ENCODE peak calls at places on chromosomes 5 and 9, in five cellular contexts. B is AG04450, Y is heart left ventricle, K is endodermal cell, A is astrocyte. U is an unnamed sample.
A peak's percentile ranks its signal among the peaks of the same experiment; 100 is the strongest.

GRCh38 chr5:15026506-15026905 is 154.9 kb upstream of the ANKH start:
- DNase-seq in B (no peak), Y (no peak), K (peak; percentile 53), A (no peak), U (no peak)

GRCh38 chr9:98502976-98503325 is 205.8 kb downstream of the GABBR2 start:
- DNase-seq in B (no peak), Y (peak; percentile 23), K (peak; percentile 82), A (peak; percentile 32), U (no peak)

GRCh38 chr5:122788996-122789395 is 14.1 kb downstream of the SNX2 start:
- DNase-seq in B (no peak), Y (no peak), K (no peak), A (no peak), U (no peak)

GRCh38 chr5:10036136-10036535 is 213.6 kb downstream of the ATPSCKMT start:
- DNase-seq in B (no peak), Y (no peak), K (no peak), A (peak; percentile 56), U (no peak)

GRCh38 chr9:36985061-36985768 is 48.9 kb downstream of the PAX5 start:
- DNase-seq in B (no peak), Y (no peak), K (peak; percentile 50), A (no peak), U (no peak)

GRCh38 chr5:9468070-9468388 is 77.8 kb downstream of the SEMA5A start:
- DNase-seq in B (peak; percentile 66), Y (no peak), K (peak; percentile 54), A (peak; percentile 95), U (peak; percentile 77)

GRCh38 chr9:15357050-15357653 is 50.1 kb upstream of the TTC39B start:
- DNase-seq in B (no peak), Y (no peak), K (peak; percentile 88), A (no peak), U (no peak)

GRCh38 chr9:128247191-128247803 is 28.5 kb downstream of the GOLGA2 start:
- DNase-seq in B (no peak), Y (no peak), K (no peak), A (no peak), U (no peak)

GRCh38 chr9:76866689-76867088 is 39.2 kb downstream of the PRUNE2 start:
- DNase-seq in B (peak; percentile 85), Y (no peak), K (no peak), A (peak; percentile 94), U (peak; percentile 74)

GRCh38 chr9:109411069-109411761 is 86.9 kb downstream of the PTPN3 start:
- DNase-seq in B (no peak), Y (no peak), K (no peak), A (no peak), U (no peak)

GRCh38 chr5:147303251-147303650 is 68.4 kb downstream of the STK32A start:
- DNase-seq in B (no peak), Y (no peak), K (no peak), A (peak; percentile 81), U (no peak)

GRCh38 chr9:14616188-14616982 is 76.8 kb downstream of the ZDHHC21 start:
- DNase-seq in B (peak; percentile 42), Y (no peak), K (no peak), A (peak; percentile 38), U (peak; percentile 5)

GRCh38 chr5:773517-774264 is 10.8 kb downstream of the ZDHHC11B start:
- DNase-seq in B (no peak), Y (no peak), K (peak; percentile 36), A (no peak), U (no peak)

GRCh38 chr5:96492654-96493053 is 59.6 kb upstream of the PCSK1 start:
- DNase-seq in B (no peak), Y (no peak), K (no peak), A (no peak), U (peak; percentile 40)

GRCh38 chr5:35342664-35343063 is 112.4 kb upstream of the PRLR start:
- DNase-seq in B (no peak), Y (no peak), K (no peak), A (no peak), U (no peak)

GRCh38 chr5:160747559-160747958 is 104.5 kb downstream of the ATP10B start:
- DNase-seq in B (no peak), Y (no peak), K (no peak), A (no peak), U (no peak)

GRCh38 chr9:128607642-128608350 is 48.9 kb downstream of the DYNC2I2 start:
- DNase-seq in B (no peak), Y (peak; percentile 81), K (no peak), A (peak; percentile 44), U (no peak)

GRCh38 chr5:172802585-172803176 is 31.4 kb upstream of the ERGIC1 start:
- DNase-seq in B (no peak), Y (no peak), K (no peak), A (peak; percentile 72), U (no peak)

GRCh38 chr5:109688647-109688998 is 1.1 kb upstream of the MAN2A1 start:
- DNase-seq in B (no peak), Y (no peak), K (no peak), A (no peak), U (no peak)

GRCh38 chr5:144577676-144578075 is 407.0 kb downstream of the KCTD16 start:
- DNase-seq in B (no peak), Y (no peak), K (no peak), A (no peak), U (no peak)

GRCh38 chr5:148312159-148312558 is at the start of gene SPINK7:
- DNase-seq in B (no peak), Y (no peak), K (no peak), A (no peak), U (no peak)

GRCh38 chr5:97839338-97840081 is 656.5 kb upstream of the RIOK2 start:
- DNase-seq in B (no peak), Y (no peak), K (no peak), A (peak; percentile 8), U (peak; percentile 26)

GRCh38 chr9:99660191-99660636 is 161.5 kb upstream of the NR4A3 start:
- DNase-seq in B (no peak), Y (peak; percentile 12), K (no peak), A (no peak), U (no peak)

GRCh38 chr5:87127956-87128687 is 139.6 kb upstream of the RASA1 start:
- DNase-seq in B (no peak), Y (no peak), K (no peak), A (peak; percentile 36), U (no peak)

GRCh38 chr5:55720188-55720703 is 8.1 kb upstream of the SLC38A9 start:
- DNase-seq in B (no peak), Y (no peak), K (no peak), A (no peak), U (no peak)
- H3K27me3 ChIP-seq in B (peaks cover 8% of the 10 kb centered on the region), Y (no peaks in the 10 kb centered on the region), K (no peaks in the 10 kb centered on the region), A (no peaks in the 10 kb centered on the region), U (no peaks in the 10 kb centered on the region)

DNA sequence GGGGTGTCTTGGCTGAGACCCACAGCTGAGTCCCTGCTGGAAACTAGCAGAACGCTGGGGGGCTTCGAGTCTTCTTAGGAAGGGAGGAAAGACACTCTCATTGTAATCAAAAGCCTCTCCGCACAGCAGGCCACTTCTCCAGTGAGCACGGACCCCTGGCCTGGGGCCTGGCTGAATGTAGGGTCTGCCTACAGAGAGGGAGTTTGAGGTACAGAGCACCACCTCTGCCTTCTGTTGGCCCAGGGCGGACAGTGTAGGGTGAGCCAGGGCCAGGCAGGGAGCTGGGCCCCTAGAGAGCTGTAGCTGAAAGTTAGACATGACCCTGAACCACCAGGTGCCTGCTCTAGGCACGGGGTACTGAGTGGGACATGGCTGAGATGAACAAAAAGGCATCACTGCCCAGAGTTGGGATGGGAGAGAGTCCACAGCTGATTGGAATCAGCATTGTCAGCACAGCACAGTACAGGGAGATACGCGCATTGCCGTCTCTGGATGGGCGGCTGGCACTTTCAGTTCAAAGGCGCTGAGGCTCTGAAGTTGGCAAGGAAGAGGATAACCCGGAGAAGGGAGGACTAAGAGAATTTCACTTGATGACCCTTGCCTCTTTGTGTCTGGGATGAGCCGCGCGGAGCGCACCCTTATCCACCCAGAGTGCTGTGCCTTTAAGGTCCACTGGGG is 363 bp upstream of the SLC25A48 start:
- DNase-seq in B (no peak), Y (no peak), K (no peak), A (peak; percentile 27), U (no peak)
- TF ChIP-seq CTCF in B (peak; percentile 61), Y (peak; percentile 51), K (no peak), A (peak; percentile 60), U (peak; percentile 71)

GRCh38 chr5:56683281-56683680 is 132.1 kb upstream of the MAP3K1 start:
- DNase-seq in B (no peak), Y (no peak), K (no peak), A (no peak), U (no peak)

GRCh38 chr5:56684159-56684558 is 131.2 kb upstream of the MAP3K1 start:
- DNase-seq in B (no peak), Y (no peak), K (peak; percentile 65), A (no peak), U (no peak)

GRCh38 chr5:56686337-56687198 is 128.8 kb upstream of the MAP3K1 start:
- DNase-seq in B (no peak), Y (no peak), K (no peak), A (no peak), U (no peak)

GRCh38 chr5:56683733-56684132 is 131.6 kb upstream of the MAP3K1 start:
- DNase-seq in B (no peak), Y (no peak), K (no peak), A (no peak), U (no peak)

DNA sequence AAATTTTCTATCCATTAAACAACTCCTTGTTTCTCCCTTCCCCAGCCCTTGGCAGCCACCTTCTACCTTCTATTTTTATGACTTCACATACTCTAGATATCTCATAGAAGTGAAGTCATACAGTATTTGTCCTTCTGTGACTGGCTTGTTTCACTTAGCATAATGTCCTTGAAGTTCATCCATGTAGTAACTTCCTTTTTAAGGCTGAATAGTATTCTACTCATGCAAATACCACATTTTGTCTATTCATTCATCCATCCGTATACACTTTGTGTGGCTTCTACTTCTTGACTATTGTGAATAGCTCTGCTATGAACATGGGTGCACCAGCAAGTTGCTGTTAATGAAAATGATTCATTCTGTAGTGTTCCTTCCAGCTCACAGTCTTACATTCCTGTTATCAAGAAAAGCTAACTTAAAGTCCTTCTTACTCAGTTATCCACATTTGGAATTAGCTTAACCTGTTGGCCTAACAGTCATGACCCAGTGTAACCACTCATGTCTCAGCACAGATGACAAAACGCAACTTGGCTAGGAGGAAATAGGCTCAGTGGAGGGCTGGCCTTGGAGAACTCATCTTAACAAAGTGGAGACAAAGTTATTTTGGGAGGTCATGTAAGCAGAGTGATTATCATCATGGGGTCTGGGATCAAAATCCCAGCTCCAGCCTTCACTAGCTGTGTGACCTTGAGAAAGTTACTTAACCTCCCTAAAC is 129.7 kb upstream of the MAP3K1 start:
- DNase-seq in B (no peak), Y (no peak), K (no peak), A (no peak), U (no peak)
- H3K4me3 ChIP-seq in B (no peak overlapping the region), Y (no peak overlapping the region), K (no peak overlapping the region), A (no peak overlapping the region), U (no peak overlapping the region)

GRCh38 chr5:179345179-179345428 is 157 bp downstream of the ADAMTS2 start:
- DNase-seq in B (no peak), Y (no peak), K (no peak), A (no peak), U (no peak)
- H3K27me3 ChIP-seq in B (peaks cover 2% of the 10 kb centered on the region), Y (peaks cover 62% of the 10 kb centered on the region), K (peaks cover 79% of the 10 kb centered on the region), A (peaks cover 3% of the 10 kb centered on the region), U (peaks cover 3% of the 10 kb centered on the region)